ENCODE peak calls at places on chromosome 19, in nine cellular contexts. V is tibial nerve, C is body of pancreas, U is Peyer's patch, P is transverse colon, A is H1, H is ovary, O is uterus, Y is GM12878. N is an unnamed sample. For H3K4me1, the result is how much of the 10 kb centered on the place peaks cover.

GRCh38 chr19:6126335-6126974 is 9.0 kb upstream of the ACSBG2 start:
- DNase-seq in V (no peak), C (peak), U (no peak), P (no peak), A (no peak), H (no peak), O (no peak), Y (peak), N (no peak)

GRCh38 chr19:31054430-31054829 is 294.8 kb downstream of the TSHZ3 start:
- DNase-seq in V (no peak), C (peak), U (no peak), P (peak), A (peak), H (no peak), O (no peak), Y (no peak), N (no peak)

GRCh38 chr19:44111910-44112463 is 1.2 kb upstream of the ZNF225 start:
- DNase-seq in V (no peak), C (peak), U (no peak), P (no peak), A (peak), H (no peak), O (no peak), Y (no peak), N (no peak)

GRCh38 chr19:51491586-51491985 is 10.0 kb downstream of the SIGLEC12 start:
- DNase-seq in V (no peak), C (no peak), U (no peak), P (no peak), A (no peak), H (no peak), O (no peak), Y (no peak), N (no peak)

GRCh38 chr19:12838182-12838890 is at the start of gene MAST1:
- DNase-seq in V (no peak), C (peak), U (no peak), P (peak), A (peak), H (no peak), O (no peak), Y (no peak), N (no peak)

GRCh38 chr19:15629003-15629880 is 11.5 kb upstream of the CYP4F3 start:
- DNase-seq in V (peak), C (peak), U (peak), P (peak), A (peak), H (peak), O (peak), Y (peak), N (peak)

GRCh38 chr19:10115392-10116084 is 4.0 kb downstream of the P2RY11 start:
- DNase-seq in V (no peak), C (no peak), U (no peak), P (no peak), A (no peak), H (no peak), O (no peak), Y (no peak), N (no peak)

GRCh38 chr19:3409346-3410064 is 43.1 kb downstream of the NFIC start:
- DNase-seq in V (peak), C (peak), U (no peak), P (peak), A (no peak), H (no peak), O (peak), Y (no peak), N (peak)

GRCh38 chr19:44641460-44641859 is 2.2 kb upstream of the PVR start:
- DNase-seq in V (no peak), C (no peak), U (no peak), P (no peak), A (no peak), H (no peak), O (no peak), Y (no peak), N (no peak)

GRCh38 chr19:39428309-39429112 is 7.2 kb downstream of the RPS16 start:
- DNase-seq in V (peak), C (peak), U (no peak), P (peak), A (peak), H (peak), O (peak), Y (no peak), N (no peak)

GRCh38 chr19:3017923-3018322 is 11.2 kb downstream of the TLE2 start:
- DNase-seq in V (no peak), C (no peak), U (no peak), P (no peak), A (no peak), H (no peak), O (no peak), Y (no peak), N (no peak)

GRCh38 chr19:51689751-51690358 is 3.3 kb upstream of the SPACA6 start:
- DNase-seq in V (no peak), C (peak), U (no peak), P (peak), A (peak), H (peak), O (peak), Y (no peak), N (no peak)

GRCh38 chr19:35037716-35038622 is 3.6 kb upstream of the HPN start:
- DNase-seq in V (no peak), C (peak), U (peak), P (no peak), A (no peak), H (no peak), O (no peak), Y (peak), N (no peak)

GRCh38 chr19:41877916-41878905 is 1.1 kb downstream of the CD79A start:
- DNase-seq in V (no peak), C (no peak), U (no peak), P (peak), A (peak), H (no peak), O (no peak), Y (no peak), N (no peak)

GRCh38 chr19:45340232-45340898 is at the start of gene KLC3:
- DNase-seq in V (no peak), C (peak), U (no peak), P (peak), A (peak), H (no peak), O (no peak), Y (no peak), N (no peak)

GRCh38 chr19:39843919-39844793 is 2.0 kb downstream of the FBL start:
- DNase-seq in V (no peak), C (peak), U (no peak), P (no peak), A (no peak), H (no peak), O (no peak), Y (no peak), N (no peak)

GRCh38 chr19:28485300-28485699 is 727.7 kb downstream of the UQCRFS1 start:
- DNase-seq in V (no peak), C (peak), U (no peak), P (peak), A (no peak), H (no peak), O (no peak), Y (no peak), N (no peak)

GRCh38 chr19:22422220-22422619 is at the start of gene ZNF98:
- DNase-seq in V (no peak), C (peak), U (no peak), P (peak), A (no peak), H (no peak), O (peak), Y (no peak), N (peak)

GRCh38 chr19:41298327-41298964 is 11.5 kb upstream of the CCDC97 start:
- DNase-seq in V (peak), C (peak), U (peak), P (peak), A (no peak), H (no peak), O (no peak), Y (no peak), N (peak)

GRCh38 chr19:30178721-30179402 is 193.3 kb upstream of the ZNF536 start:
- DNase-seq in V (no peak), C (no peak), U (no peak), P (no peak), A (no peak), H (no peak), O (no peak), Y (no peak), N (no peak)

GRCh38 chr19:46065486-46065885 is 24.7 kb upstream of the IGFL4 start:
- DNase-seq in V (no peak), C (no peak), U (no peak), P (no peak), A (no peak), H (no peak), O (no peak), Y (no peak), N (peak)

GRCh38 chr19:38917921-38918491 is 6.0 kb upstream of the CCER2 start:
- DNase-seq in V (no peak), C (no peak), U (no peak), P (no peak), A (no peak), H (peak), O (no peak), Y (no peak), N (no peak)

GRCh38 chr19:45097776-45098520 is 5.0 kb downstream of the PPP1R37 start:
- DNase-seq in V (no peak), C (peak), U (no peak), P (no peak), A (no peak), H (peak), O (peak), Y (no peak), N (peak)

GRCh38 chr19:31148671-31149070 is 200.6 kb downstream of the TSHZ3 start:
- DNase-seq in V (no peak), C (no peak), U (no peak), P (no peak), A (no peak), H (no peak), O (no peak), Y (no peak), N (no peak)

GRCh38 chr19:45296365-45296764 is 26.3 kb downstream of the CKM start:
- DNase-seq in V (no peak), C (no peak), U (no peak), P (no peak), A (no peak), H (no peak), O (no peak), Y (no peak), N (no peak)

GRCh38 chr19:3024870-3025515 is 4.1 kb downstream of the TLE2 start:
- DNase-seq in V (no peak), C (no peak), U (no peak), P (peak), A (peak), H (no peak), O (no peak), Y (no peak), N (no peak)

GRCh38 chr19:51489113-51489512 is 10.8 kb downstream of the CEACAM18 start:
- DNase-seq in V (no peak), C (no peak), U (no peak), P (no peak), A (no peak), H (no peak), O (no peak), Y (no peak), N (no peak)

GRCh38 chr19:15265849-15266248 is 33.6 kb upstream of the EPHX3 start:
- DNase-seq in V (peak), C (peak), U (peak), P (peak), A (no peak), H (peak), O (peak), Y (no peak), N (peak)

GRCh38 chr19:34172661-34173144 is 399 bp downstream of the LSM14A start:
- DNase-seq in V (no peak), C (no peak), U (peak), P (peak), A (no peak), H (no peak), O (peak), Y (no peak), N (no peak)

GRCh38 chr19:49193822-49194394 is 36.3 kb downstream of the TRPM4 start:
- DNase-seq in V (no peak), C (no peak), U (no peak), P (no peak), A (no peak), H (no peak), O (no peak), Y (no peak), N (no peak)

GRCh38 chr19:39341122-39341719 is 1.0 kb upstream of the SAMD4B start:
- DNase-seq in V (no peak), C (no peak), U (peak), P (peak), A (peak), H (no peak), O (peak), Y (no peak), N (peak)

GRCh38 chr19:3398114-3398899 is 31.9 kb downstream of the NFIC start:
- DNase-seq in V (peak), C (peak), U (peak), P (peak), A (no peak), H (peak), O (peak), Y (no peak), N (peak)

GRCh38 chr19:3471954-3472655 is 8.2 kb downstream of the SMIM24 start:
- DNase-seq in V (no peak), C (no peak), U (no peak), P (peak), A (peak), H (peak), O (no peak), Y (no peak), N (no peak)

GRCh38 chr19:4034048-4035017 is 26.8 kb downstream of the PIAS4 start:
- DNase-seq in V (no peak), C (no peak), U (no peak), P (no peak), A (no peak), H (no peak), O (no peak), Y (no peak), N (no peak)

GRCh38 chr19:33214621-33215020 is 11.0 kb downstream of the SLC7A10 start:
- DNase-seq in V (no peak), C (no peak), U (no peak), P (no peak), A (no peak), H (no peak), O (no peak), Y (no peak), N (no peak)

GRCh38 chr19:45767410-45767880 is 1.6 kb downstream of the SIX5 start:
- DNase-seq in V (peak), C (peak), U (no peak), P (peak), A (no peak), H (peak), O (peak), Y (no peak), N (peak)

GRCh38 chr19:7371001-7371400 is 22.3 kb downstream of the ARHGEF18 start:
- DNase-seq in V (no peak), C (no peak), U (no peak), P (no peak), A (no peak), H (no peak), O (peak), Y (no peak), N (no peak)

GRCh38 chr19:7370546-7370945 is 21.8 kb downstream of the ARHGEF18 start:
- DNase-seq in V (no peak), C (no peak), U (no peak), P (no peak), A (no peak), H (no peak), O (peak), Y (no peak), N (no peak)

GRCh38 chr19:7372810-7373209 is 24.1 kb downstream of the ARHGEF18 start:
- DNase-seq in V (no peak), C (no peak), U (no peak), P (no peak), A (no peak), H (no peak), O (no peak), Y (no peak), N (no peak)

GRCh38 chr19:7376151-7376852 is 27.6 kb downstream of the ARHGEF18 start:
- DNase-seq in V (no peak), C (no peak), U (no peak), P (no peak), A (no peak), H (no peak), O (no peak), Y (no peak), N (no peak)

DNA sequence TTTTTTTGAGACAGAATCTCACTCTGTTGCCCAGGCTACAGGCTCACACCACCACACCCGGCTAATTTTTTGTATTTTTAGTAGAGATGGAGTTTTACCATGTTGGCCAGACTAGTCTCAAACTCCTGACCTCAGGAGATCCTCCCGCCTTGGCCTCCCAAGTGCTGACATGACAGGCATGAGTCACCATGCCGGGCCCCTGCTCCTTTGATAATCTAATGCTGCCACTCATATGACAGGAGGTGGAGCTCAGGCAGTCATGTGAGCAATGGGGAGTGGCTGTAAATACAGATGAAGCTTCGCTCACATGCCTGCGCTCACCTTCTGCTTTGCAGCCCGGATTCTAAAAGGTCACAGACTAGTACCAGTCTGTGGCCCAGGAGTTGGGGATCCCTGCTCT is 25.1 kb downstream of the ARHGEF18 start:
- DNase-seq in V (no peak), C (no peak), U (no peak), P (peak), A (no peak), H (no peak), O (no peak), Y (no peak), N (no peak)
- TF ChIP-seq POLR2A in V (no peak), C (no peak), U (no peak), P (no peak), A (no peak), H (no peak), O (no peak), Y (no peak), N (no peak)

GRCh38 chr19:11195169-11195568 is 2.2 kb downstream of the KANK2 start:
- DNase-seq in V (no peak), C (no peak), U (no peak), P (no peak), A (no peak), H (peak), O (no peak), Y (no peak), N (no peak)

GRCh38 chr19:11192957-11193939 is 4.1 kb downstream of the KANK2 start:
- DNase-seq in V (no peak), C (no peak), U (no peak), P (no peak), A (no peak), H (peak), O (no peak), Y (no peak), N (no peak)

GRCh38 chr19:11194173-11194572 is 3.2 kb downstream of the KANK2 start:
- DNase-seq in V (no peak), C (no peak), U (no peak), P (no peak), A (no peak), H (no peak), O (no peak), Y (no peak), N (no peak)

GRCh38 chr19:11195681-11196080 is 1.7 kb downstream of the KANK2 start:
- DNase-seq in V (no peak), C (no peak), U (no peak), P (no peak), A (no peak), H (no peak), O (no peak), Y (no peak), N (no peak)

DNA sequence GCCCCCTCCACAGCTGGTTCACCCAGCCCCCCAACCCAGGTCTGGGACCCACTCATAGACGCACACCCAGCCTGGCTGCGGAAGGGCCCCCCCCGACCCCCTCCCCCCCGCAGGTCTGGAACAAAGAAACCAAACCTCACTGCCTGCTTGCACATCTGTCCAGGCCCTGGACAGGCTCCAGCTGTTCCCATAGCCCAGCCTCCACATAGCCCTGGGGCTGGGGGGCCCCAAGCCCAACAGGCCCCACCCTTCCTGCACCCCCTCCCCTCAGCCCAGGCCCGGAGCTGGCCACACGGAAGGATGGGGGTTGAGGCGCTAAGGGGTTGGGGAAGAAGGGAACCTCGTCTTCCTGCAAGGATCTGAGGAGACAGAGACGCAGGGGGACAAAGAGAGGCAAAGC is 2.7 kb downstream of the KANK2 start:
- DNase-seq in V (no peak), C (no peak), U (no peak), P (no peak), A (no peak), H (peak), O (no peak), Y (no peak), N (no peak)
- H3K4me1 ChIP-seq in V (under half), C (half or more), U (under half), P (under half), A (under half), H (under half), O (under half), Y (under half), N (under half)

GRCh38 chr19:55626350-55626749 is 2.0 kb upstream of the ZNF784 start:
- DNase-seq in V (no peak), C (no peak), U (peak), P (no peak), A (no peak), H (no peak), O (no peak), Y (no peak), N (no peak)

GRCh38 chr19:55623130-55623868 is 1.1 kb downstream of the ZNF784 start:
- DNase-seq in V (no peak), C (no peak), U (no peak), P (no peak), A (no peak), H (no peak), O (no peak), Y (no peak), N (no peak)

GRCh38 chr19:55622242-55622969 is 2.0 kb downstream of the ZNF784 start:
- DNase-seq in V (no peak), C (no peak), U (no peak), P (no peak), A (no peak), H (peak), O (no peak), Y (no peak), N (no peak)

GRCh38 chr19:55625004-55625326 is 599 bp upstream of the ZNF784 start:
- DNase-seq in V (no peak), C (no peak), U (no peak), P (no peak), A (no peak), H (no peak), O (no peak), Y (no peak), N (no peak)

DNA sequence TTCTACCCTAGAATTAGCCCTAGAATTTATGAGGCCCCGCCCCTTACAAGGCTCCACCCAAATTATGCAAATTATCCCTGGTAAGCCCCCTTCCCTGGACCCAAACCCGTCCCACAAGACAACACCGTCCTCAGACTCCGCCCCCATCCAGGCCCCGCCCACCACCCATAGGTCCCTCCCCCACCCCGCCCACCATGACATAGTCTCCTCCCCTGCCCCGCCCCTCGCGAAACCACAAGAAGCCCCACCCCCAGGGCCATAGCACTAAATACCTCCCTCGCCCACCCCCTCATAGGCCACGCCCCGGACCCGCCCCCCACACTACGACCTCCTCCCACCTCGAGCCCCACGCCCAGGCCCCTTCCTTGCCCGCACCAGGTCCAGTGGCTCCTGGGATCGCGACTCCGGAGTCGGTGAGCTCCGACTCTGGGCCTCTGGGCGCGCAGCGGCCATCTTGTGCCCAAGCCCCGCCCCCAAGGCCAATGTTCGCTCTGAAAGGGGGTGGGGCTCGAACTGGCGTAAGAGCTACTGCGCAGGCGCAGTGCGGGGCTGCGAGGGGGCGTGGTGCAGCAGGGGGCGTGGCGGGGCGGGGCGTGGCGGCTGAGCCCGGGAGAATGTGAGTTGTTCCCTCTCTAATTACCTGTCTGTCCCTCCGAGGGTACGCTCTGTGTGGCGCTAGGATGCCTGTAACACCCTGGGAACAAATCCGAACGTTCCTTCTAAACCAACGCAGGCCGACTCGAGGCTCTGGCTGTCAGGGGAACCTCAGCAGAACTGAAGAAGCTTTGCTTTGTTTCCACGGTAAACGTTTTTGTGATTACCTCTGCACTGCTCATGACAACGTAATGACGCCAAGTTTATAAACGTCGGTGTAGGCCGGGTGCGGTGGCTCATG is at the start of gene ZNF784:
- DNase-seq in V (peak), C (peak), U (peak), P (peak), A (peak), H (peak), O (peak), Y (no peak), N (peak)
- TF ChIP-seq POLR2A in V (no peak), C (peak), U (peak), P (peak), A (peak), H (peak), O (peak), Y (peak), N (peak)

GRCh38 chr19:5090780-5091575 is 122.1 kb downstream of the KDM4B start:
- DNase-seq in V (no peak), C (peak), U (no peak), P (no peak), A (no peak), H (peak), O (peak), Y (no peak), N (no peak)
- H3K4me1 ChIP-seq in V (under half), C (under half), U (under half), P (under half), A (under half), H (under half), O (under half), Y (under half), N (under half)